ENCODE peak calls at places on chromosomes 3 and 15, in nine cellular contexts. F, C, S, I, G, H, N, K and A are unnamed samples.

GRCh38 chr3:9690451-9691450 is 12.9 kb upstream of the CPNE9 start:
- DNase-seq in K (no peak), C (no peak), N (no peak), S (peak), G (no peak), H (no peak), I (peak), F (no peak), A (no peak)

GRCh38 chr15:83413054-83413719 is 34.0 kb upstream of the SH3GL3 start:
- DNase-seq in G (no peak), I (no peak), S (no peak), F (no peak), K (no peak), N (no peak), C (no peak), H (no peak), A (no peak)

GRCh38 chr3:116432795-116433194 is 12.5 kb downstream of the LSAMP start:
- DNase-seq in H (no peak), F (no peak), C (no peak), S (peak), N (no peak), G (no peak), I (no peak), K (no peak), A (no peak)

GRCh38 chr3:197750396-197750831 is 731 bp downstream of the FYTTD1 start:
- DNase-seq in G (peak), S (peak), N (peak), F (no peak), C (peak), H (no peak), I (peak), K (peak), A (peak)

GRCh38 chr3:79367066-79367465 is 400.7 kb downstream of the ROBO1 start:
- DNase-seq in I (no peak), S (peak), H (no peak), N (no peak), C (no peak), G (no peak), K (no peak), F (no peak), A (no peak)

GRCh38 chr3:48739955-48740823 is 23.2 kb upstream of the IP6K2 start:
- DNase-seq in G (peak), H (peak), I (peak), S (peak), K (peak), C (peak), N (peak), F (peak), A (peak)

GRCh38 chr3:189902230-189903186 is 218.2 kb downstream of the P3H2 start:
- DNase-seq in N (no peak), K (no peak), H (no peak), S (no peak), I (no peak), C (no peak), G (no peak), F (no peak), A (no peak)

GRCh38 chr3:112460519-112460918 is 38.8 kb downstream of the BTLA start:
- DNase-seq in I (no peak), S (no peak), G (no peak), C (no peak), K (no peak), N (no peak), H (no peak), F (no peak), A (no peak)

GRCh38 chr3:83523470-83524073 is 1435.2 kb upstream of the CADM2 start:
- DNase-seq in F (peak), I (peak), N (no peak), H (no peak), C (peak), G (peak), K (no peak), S (peak), A (peak)

GRCh38 chr3:99351097-99351496 is 287.3 kb upstream of the COL8A1 start:
- DNase-seq in C (no peak), N (no peak), I (no peak), K (no peak), S (no peak), H (no peak), F (no peak), G (no peak), A (no peak)

GRCh38 chr3:15805756-15806266 is 8.0 kb upstream of the ANKRD28 start:
- DNase-seq in H (no peak), I (no peak), K (no peak), N (no peak), G (no peak), F (no peak), S (peak), C (no peak), A (no peak)

GRCh38 chr15:29124581-29125381 is 144.8 kb downstream of the NSMCE3 start:
- DNase-seq in K (no peak), C (no peak), S (peak), F (no peak), G (no peak), H (no peak), N (no peak), I (peak), A (peak)

DNA sequence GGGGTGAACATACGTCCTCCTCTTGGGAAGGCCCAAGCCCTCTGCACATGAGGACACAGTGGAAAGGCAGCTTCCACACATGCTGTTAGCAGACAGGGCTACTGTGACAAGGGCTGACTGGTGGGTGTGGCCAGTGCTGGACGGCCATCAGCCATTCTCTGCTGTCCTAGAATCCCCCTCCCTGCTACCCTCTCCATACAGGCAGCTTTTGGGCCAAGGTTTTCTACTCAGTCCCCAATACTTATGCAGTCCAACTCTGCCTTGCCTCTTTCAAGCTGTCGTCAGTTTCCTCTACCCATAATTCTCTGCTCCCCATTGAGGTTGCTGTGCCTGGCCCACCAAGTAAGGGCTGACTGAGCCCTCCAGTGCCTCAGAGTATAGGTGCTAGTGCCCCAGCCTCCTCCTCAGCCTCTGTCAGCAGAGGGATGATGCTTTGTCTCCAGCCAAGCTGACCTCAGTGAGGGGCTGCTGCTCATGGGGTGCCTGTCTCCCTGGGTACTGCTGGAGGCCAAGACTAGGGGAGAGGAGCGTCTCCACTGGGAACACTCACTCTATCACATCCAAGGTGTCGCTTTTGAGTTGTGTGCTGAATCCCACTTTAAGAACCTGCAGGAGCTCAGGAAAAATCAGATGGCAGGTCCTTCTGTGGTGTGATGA is 2.8 kb downstream of the LOXL1 start:
- DNase-seq in C (peak), S (no peak), F (no peak), N (no peak), G (no peak), K (no peak), I (no peak), H (no peak), A (peak)
- H3K4me3 ChIP-seq in C (no peak), S (peak), F (no peak), N (no peak), G (no peak), K (no peak), I (no peak), H (no peak), A (no peak)

DNA sequence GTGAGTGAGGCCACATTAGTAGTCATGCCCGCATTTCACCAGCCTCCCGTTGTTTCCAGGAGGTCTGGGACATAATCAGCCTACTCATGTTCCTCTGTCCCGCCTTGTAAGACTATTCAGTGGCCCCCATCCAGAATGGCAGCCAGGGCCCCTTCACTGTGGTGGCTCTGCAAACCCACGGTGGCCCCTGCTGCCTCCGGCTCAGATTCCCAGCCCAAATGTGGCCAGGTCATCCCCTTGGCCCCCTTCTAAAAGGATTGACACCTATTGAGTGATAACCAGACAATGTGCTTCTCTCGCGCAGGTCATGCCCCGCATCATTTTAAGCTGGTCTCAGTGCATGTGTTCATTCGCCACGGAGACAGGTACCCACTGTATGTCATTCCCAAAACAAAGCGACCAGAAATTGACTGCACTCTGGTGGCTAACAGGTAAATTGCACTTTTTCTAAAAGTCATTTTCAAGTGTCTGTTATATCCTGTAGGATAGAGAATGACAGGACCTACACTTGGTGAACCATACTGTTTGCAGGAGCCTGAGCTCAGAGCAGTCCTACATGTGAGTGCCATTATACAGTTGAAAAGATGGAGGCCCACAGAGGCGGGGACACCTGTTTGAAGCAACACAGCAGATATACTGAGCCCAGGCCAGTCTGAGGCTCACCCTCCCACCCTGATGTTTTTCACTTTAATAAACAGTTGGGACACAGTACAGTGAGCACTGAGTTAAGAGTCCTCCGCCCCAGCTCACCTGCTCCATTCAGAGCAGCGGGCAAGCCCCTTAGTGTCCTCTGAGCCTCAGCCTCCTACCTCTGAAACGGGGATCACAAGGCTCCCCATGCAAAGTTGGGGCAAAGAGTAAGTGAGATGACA is 47.7 kb downstream of the PXYLP1 start:
- DNase-seq in C (peak), N (peak), H (no peak), I (no peak), K (no peak), F (no peak), S (no peak), G (peak), A (peak)
- TF ChIP-seq CTCF in C (peak), N (peak), H (peak), I (peak), K (peak), F (peak), S (peak), G (peak), A (peak)

DNA sequence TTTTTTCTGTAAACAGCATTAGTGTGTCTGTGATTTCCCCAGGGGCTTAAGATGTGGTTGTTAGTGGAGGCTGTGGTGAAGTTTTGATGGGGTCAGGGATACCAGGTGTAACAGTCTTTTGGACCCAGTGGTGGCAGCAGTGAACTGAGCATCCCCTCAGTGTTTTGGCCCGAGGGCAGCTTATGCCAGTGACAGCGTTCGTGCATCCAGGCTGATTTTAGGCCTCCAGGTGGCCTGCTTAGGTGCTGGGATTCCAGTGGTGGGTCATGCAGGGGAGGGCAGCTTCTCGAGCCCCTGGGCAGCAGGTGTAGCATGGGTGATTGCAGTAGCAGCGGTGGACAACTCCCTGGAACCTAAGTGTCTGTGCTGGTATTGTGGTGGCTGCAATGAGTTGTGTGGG is 29.2 kb downstream of the STT3B start:
- DNase-seq in I (no peak), N (no peak), S (no peak), F (no peak), C (no peak), H (no peak), K (no peak), G (no peak), A (peak)
- H3K4me3 ChIP-seq in I (no peak), N (no peak), S (no peak), F (no peak), C (no peak), H (no peak), K (no peak), G (no peak), A (no peak)

GRCh38 chr3:13452490-13453335 is 27.4 kb upstream of the HDAC11 start:
- DNase-seq in C (peak), G (peak), K (no peak), N (no peak), H (no peak), I (peak), S (peak), F (no peak), A (peak)
- TF ChIP-seq CTCF in C (peak), G (peak), K (peak), N (peak), H (peak), I (peak), S (peak), F (no peak), A (peak)